ENCODE peak calls at places on chromosomes 5 and 9, in four cellular contexts. One of them, this sample, is unnamed.
A peak's percentile ranks its signal among the peaks of the same experiment; 100 is the strongest.

GRCh38 chr5:80706835-80707447 is 52.2 kb upstream of the DHFR start:
- DNase-seq in K562: no peak
- DNase-seq in H1: no peak
- DNase-seq in HepG2: no peak
- DNase-seq in this sample: no peak

GRCh38 chr5:146007270-146007669 is 70.9 kb downstream of the SH3RF2 start:
- DNase-seq in K562: no peak
- DNase-seq in H1: no peak
- DNase-seq in HepG2: peak; percentile 34
- DNase-seq in this sample: peak; percentile 27

GRCh38 chr5:158676642-158677489 is 422.9 kb downstream of the EBF1 start:
- DNase-seq in K562: peak; percentile 11
- DNase-seq in H1: peak; percentile 64
- DNase-seq in HepG2: no peak
- DNase-seq in this sample: no peak

GRCh38 chr5:159301351-159301911 is 28.9 kb downstream of the IL12B start:
- DNase-seq in K562: no peak
- DNase-seq in H1: no peak
- DNase-seq in HepG2: no peak
- DNase-seq in this sample: no peak

GRCh38 chr5:14723648-14724231 is 59.2 kb downstream of the OTULIN start:
- DNase-seq in K562: no peak
- DNase-seq in H1: no peak
- DNase-seq in HepG2: no peak
- DNase-seq in this sample: no peak

GRCh38 chr9:130332384-130332926 is 66.9 kb downstream of the HMCN2 start:
- DNase-seq in K562: no peak
- DNase-seq in H1: no peak
- DNase-seq in HepG2: no peak
- DNase-seq in this sample: no peak

GRCh38 chr5:19261879-19262278 is 726.1 kb downstream of the CDH18 start:
- DNase-seq in K562: no peak
- DNase-seq in H1: no peak
- DNase-seq in HepG2: no peak
- DNase-seq in this sample: no peak

GRCh38 chr9:107523539-107523938 is 34.0 kb upstream of the KLF4 start:
- DNase-seq in K562: no peak
- DNase-seq in H1: no peak
- DNase-seq in HepG2: no peak
- DNase-seq in this sample: no peak

GRCh38 chr9:38195737-38196161 is 126.7 kb upstream of the SHB start:
- DNase-seq in K562: no peak
- DNase-seq in H1: no peak
- DNase-seq in HepG2: peak; percentile 45
- DNase-seq in this sample: no peak

GRCh38 chr9:97605246-97605645 is 27.9 kb downstream of the TSTD2 start:
- DNase-seq in K562: no peak
- DNase-seq in H1: no peak
- DNase-seq in HepG2: no peak
- DNase-seq in this sample: no peak

GRCh38 chr5:149886060-149886459 is 58.5 kb downstream of the PDE6A start:
- DNase-seq in K562: no peak
- DNase-seq in H1: no peak
- DNase-seq in HepG2: no peak
- DNase-seq in this sample: no peak

GRCh38 chr5:132425009-132425937 is 55.8 kb downstream of the SLC22A5 start:
- DNase-seq in K562: peak; percentile 50
- DNase-seq in H1: peak; percentile 43
- DNase-seq in HepG2: no peak
- DNase-seq in this sample: no peak

GRCh38 chr9:112097712-112098688 is 77.1 kb downstream of the SUSD1 start:
- DNase-seq in K562: peak; percentile 65
- DNase-seq in H1: peak; percentile 81
- DNase-seq in HepG2: peak; percentile 33
- DNase-seq in this sample: peak; percentile 62

GRCh38 chr5:59164041-59164830 is 581.4 kb downstream of the RAB3C start:
- DNase-seq in K562: no peak
- DNase-seq in H1: no peak
- DNase-seq in HepG2: no peak
- DNase-seq in this sample: no peak

GRCh38 chr5:29902859-29903258 is 1290.6 kb upstream of the CDH6 start:
- DNase-seq in K562: no peak
- DNase-seq in H1: no peak
- DNase-seq in HepG2: no peak
- DNase-seq in this sample: no peak

GRCh38 chr5:17238521-17239041 is 21.1 kb downstream of the BASP1 start:
- DNase-seq in K562: no peak
- DNase-seq in H1: no peak
- DNase-seq in HepG2: no peak
- DNase-seq in this sample: no peak

GRCh38 chr5:179827684-179828083 is 7.0 kb downstream of the SQSTM1 start:
- DNase-seq in K562: no peak
- DNase-seq in H1: no peak
- DNase-seq in HepG2: no peak
- DNase-seq in this sample: no peak

GRCh38 chr9:117462926-117463325 is 48.1 kb upstream of the ASTN2 start:
- DNase-seq in K562: no peak
- DNase-seq in H1: no peak
- DNase-seq in HepG2: no peak
- DNase-seq in this sample: no peak

DNA sequence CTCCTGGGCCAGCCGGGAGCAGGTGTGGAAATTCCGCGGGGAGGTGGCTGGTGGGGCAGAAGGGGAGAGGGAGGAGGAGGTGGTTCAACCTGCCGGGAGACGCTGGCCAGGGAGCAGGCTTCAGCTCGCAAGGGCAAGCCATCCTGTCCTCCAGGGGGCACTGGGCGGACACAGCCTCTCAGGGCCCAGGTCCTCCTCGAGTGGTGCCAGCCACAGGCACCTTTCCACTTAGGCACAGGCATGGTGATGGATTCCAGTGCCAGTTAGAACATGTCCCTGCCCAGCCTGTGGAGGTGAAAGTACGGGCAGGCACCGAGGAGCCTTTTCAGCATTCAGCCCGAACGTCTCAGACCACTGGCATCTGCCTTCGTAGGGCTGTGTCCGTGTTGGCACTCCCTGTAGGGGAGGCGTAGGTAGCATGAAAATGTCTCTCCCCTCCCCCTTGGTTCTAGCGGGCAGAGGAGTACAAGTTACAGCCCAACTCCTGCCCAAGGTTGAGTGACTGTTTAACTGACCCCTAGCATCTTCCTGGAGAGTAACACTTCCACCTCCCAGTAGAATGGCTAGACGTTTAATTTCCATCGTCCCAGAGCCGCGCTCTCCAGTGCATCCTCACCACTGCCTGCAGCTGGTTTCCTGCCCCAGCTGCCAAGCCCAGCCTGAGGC is 48.9 kb downstream of the DAB2IP start:
- DNase-seq in K562: no peak
- DNase-seq in H1: peak; percentile 77
- DNase-seq in HepG2: no peak
- DNase-seq in this sample: no peak
- TF ChIP-seq RAD21 in K562: no peak
- TF ChIP-seq RAD21 in H1: peak; percentile 44
- TF ChIP-seq RAD21 in HepG2: no peak
- TF ChIP-seq RAD21 in this sample: no peak

DNA sequence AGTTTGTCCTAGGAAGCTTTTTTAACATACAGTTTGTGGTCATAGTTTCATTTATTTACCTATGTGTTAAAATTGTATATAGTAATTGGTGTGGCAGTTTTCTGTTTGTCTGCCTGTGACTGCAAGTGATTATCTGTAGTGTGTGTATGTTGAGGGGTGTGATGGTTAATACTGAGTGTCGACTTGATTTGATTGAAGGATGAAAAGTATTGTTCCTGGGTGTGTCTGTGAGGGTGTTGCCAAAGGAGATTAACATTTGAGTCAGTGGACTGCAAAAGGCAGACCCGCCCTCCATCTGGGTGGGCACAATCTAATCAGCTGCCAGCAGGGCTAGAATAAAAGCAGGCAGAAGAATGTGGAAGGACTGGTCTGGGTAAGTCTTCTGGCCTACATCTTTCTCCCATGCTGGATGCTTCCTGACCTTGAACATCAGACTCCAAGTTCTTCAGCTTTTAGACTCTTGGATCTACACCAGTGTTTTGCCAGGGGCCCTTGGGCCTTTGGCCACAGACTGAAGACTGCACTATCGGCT is 290.4 kb downstream of the MCTP1 start:
- DNase-seq in K562: no peak
- DNase-seq in H1: no peak
- DNase-seq in HepG2: no peak
- DNase-seq in this sample: no peak
- TF ChIP-seq FOSL1 in K562: no peak
- TF ChIP-seq FOSL1 in H1: no peak
- TF ChIP-seq FOSL1 in HepG2: no peak
- TF ChIP-seq FOSL1 in this sample: no peak

DNA sequence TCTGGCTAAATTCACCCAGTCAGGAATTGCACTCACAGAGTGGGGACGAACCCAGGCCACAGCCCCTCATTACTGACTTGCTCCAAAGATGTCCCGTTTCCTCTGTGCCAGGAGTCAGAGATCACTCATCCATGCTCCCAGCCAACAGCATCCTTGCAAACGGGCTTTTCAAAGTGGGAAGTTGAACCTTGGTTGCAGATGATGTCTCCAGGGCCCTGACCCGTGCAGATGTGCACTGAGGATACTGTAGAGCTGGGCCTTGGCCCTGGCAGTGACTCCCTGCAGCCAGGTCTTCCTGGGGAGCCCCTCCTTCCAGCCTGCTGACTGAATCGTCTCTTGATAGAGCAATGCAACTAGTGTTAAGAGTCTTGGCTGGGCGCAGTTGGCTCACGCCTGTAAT is 22.3 kb downstream of the TCF7 start:
- DNase-seq in K562: no peak
- DNase-seq in H1: peak; percentile 39
- DNase-seq in HepG2: no peak
- DNase-seq in this sample: no peak
- TF ChIP-seq RAD21 in K562: no peak
- TF ChIP-seq RAD21 in H1: no peak
- TF ChIP-seq RAD21 in HepG2: no peak
- TF ChIP-seq RAD21 in this sample: no peak

GRCh38 chr9:15541862-15542261 is 11.0 kb upstream of the CCDC171 start:
- DNase-seq in K562: no peak
- DNase-seq in H1: no peak
- DNase-seq in HepG2: no peak
- DNase-seq in this sample: no peak
- TF ChIP-seq FOSL1 in K562: no peak
- TF ChIP-seq FOSL1 in H1: no peak
- TF ChIP-seq FOSL1 in HepG2: no peak
- TF ChIP-seq FOSL1 in this sample: no peak

DNA sequence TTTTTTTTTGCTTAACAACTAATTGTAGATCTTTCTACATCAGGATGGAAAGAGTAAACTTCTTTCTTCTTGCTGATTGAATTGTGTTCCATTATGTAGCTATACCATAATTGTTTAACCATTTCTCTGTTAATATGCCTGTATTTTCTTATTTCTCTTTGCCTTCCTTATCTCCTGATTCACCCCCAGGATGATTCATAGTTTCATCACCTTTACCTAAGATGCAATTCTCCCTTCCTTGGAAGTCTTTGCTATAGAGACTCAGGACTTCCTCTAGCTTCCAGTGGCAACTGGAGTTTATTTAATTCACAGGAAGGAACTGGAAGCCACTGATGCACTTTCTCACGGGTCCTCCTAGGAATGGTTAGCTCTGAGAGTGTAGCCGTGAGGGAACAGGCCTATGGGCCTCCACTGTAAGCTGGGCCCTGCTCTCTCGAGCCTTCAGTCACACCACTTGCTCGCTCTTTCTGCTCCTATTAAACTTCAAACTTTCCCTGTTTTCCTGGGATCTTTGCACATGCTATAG is 83.1 kb downstream of the FGF1 start:
- DNase-seq in K562: no peak
- DNase-seq in H1: no peak
- DNase-seq in HepG2: no peak
- DNase-seq in this sample: peak; percentile 51
- TF ChIP-seq RAD21 in K562: no peak
- TF ChIP-seq RAD21 in H1: no peak
- TF ChIP-seq RAD21 in HepG2: no peak
- TF ChIP-seq RAD21 in this sample: no peak

GRCh38 chr5:56164371-56164770 is 68.8 kb downstream of the ANKRD55 start:
- DNase-seq in K562: no peak
- DNase-seq in H1: no peak
- DNase-seq in HepG2: no peak
- DNase-seq in this sample: no peak
- TF ChIP-seq FOSL1 in K562: no peak
- TF ChIP-seq FOSL1 in H1: no peak
- TF ChIP-seq FOSL1 in HepG2: no peak
- TF ChIP-seq FOSL1 in this sample: no peak

DNA sequence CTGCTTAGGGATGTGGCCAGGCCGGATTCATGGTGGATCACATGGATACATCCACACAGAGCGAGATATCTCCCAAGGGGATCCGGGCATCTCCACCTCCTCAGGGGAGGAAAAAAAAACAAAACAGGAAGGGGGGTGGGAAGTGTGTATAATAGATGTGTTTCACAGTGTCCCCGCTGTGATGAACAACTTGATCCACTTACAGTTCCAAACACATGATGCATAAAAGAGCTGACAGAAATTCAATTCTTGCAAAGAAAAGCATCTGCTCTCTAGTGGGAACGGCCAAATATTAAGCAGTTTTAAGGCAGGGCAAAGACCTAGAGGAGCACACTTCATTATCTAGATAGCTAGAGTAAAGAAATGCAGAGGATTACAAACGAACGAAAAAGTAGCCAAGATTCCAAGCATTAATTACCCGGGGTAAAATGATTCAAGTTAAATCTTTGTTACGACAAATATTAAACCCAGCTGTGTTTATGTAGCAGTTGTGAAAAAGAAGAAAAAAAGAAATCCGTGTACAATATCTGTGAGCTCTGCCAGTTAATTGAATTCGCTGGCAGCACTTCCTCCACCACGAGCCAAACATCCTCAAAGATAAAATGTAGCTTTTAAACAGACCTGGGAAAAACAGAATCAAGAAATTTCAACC is 212.8 kb downstream of the CRB2 start:
- DNase-seq in K562: no peak
- DNase-seq in H1: no peak
- DNase-seq in HepG2: no peak
- DNase-seq in this sample: no peak
- TF ChIP-seq RAD21 in K562: no peak
- TF ChIP-seq RAD21 in H1: no peak
- TF ChIP-seq RAD21 in HepG2: no peak
- TF ChIP-seq RAD21 in this sample: no peak

GRCh38 chr9:8429157-8429556 is 629.6 kb upstream of the DMAC1 start:
- DNase-seq in K562: no peak
- DNase-seq in H1: no peak
- DNase-seq in HepG2: no peak
- DNase-seq in this sample: no peak
- TF ChIP-seq FOSL1 in K562: no peak
- TF ChIP-seq FOSL1 in H1: no peak
- TF ChIP-seq FOSL1 in HepG2: no peak
- TF ChIP-seq FOSL1 in this sample: no peak